ENCODE peak calls at places on chromosomes 7 and 10, in six cellular contexts. H, C, I, O, L and N are unnamed samples.

GRCh38 chr10:124648131-124648475 is 96.1 kb downstream of the FAM53B start:
- DNase-seq in L (no peak), H (no peak), C (no peak), O (no peak), I (no peak), N (no peak)

GRCh38 chr7:41188163-41189130 is 514.4 kb downstream of the INHBA start:
- DNase-seq in I (no peak), H (no peak), L (peak), O (peak), C (no peak), N (no peak)

GRCh38 chr10:97101166-97101940 is 84.4 kb downstream of the SLIT1 start:
- DNase-seq in L (peak), O (no peak), H (no peak), C (no peak), I (no peak), N (no peak)

GRCh38 chr7:39892361-39892760 is 57.7 kb upstream of the CDK13 start:
- DNase-seq in H (no peak), C (no peak), O (no peak), L (no peak), I (no peak), N (no peak)

GRCh38 chr7:102189756-102190155 is 96.9 kb upstream of the SH2B2 start:
- DNase-seq in C (no peak), I (no peak), H (no peak), L (no peak), O (no peak), N (no peak)

GRCh38 chr10:124593431-124593985 is 131.9 kb downstream of the LHPP start:
- DNase-seq in O (no peak), L (no peak), H (no peak), I (no peak), C (no peak), N (no peak)

GRCh38 chr10:87053121-87053520 is 33.0 kb downstream of the FAM25A start:
- DNase-seq in L (no peak), C (peak), O (no peak), I (no peak), H (no peak), N (no peak)

GRCh38 chr7:6359021-6359420 is 86.6 kb upstream of the CYTH3 start:
- DNase-seq in I (no peak), O (no peak), H (no peak), L (no peak), C (no peak), N (no peak)

GRCh38 chr7:95213809-95214492 is 110.4 kb downstream of the PON1 start:
- DNase-seq in H (no peak), I (no peak), O (peak), L (peak), C (no peak), N (no peak)

GRCh38 chr7:85764034-85764433 is 577.2 kb upstream of the SEMA3D start:
- DNase-seq in H (no peak), O (no peak), I (no peak), C (no peak), L (no peak), N (no peak)

GRCh38 chr10:98920807-98921206 is 314.8 kb downstream of the HPSE2 start:
- DNase-seq in L (no peak), C (no peak), I (no peak), O (no peak), H (no peak), N (no peak)

GRCh38 chr10:60148266-60148840 is 241.3 kb downstream of the ANK3 start:
- DNase-seq in I (no peak), O (peak), H (no peak), L (peak), C (no peak), N (no peak)

GRCh38 chr7:28939367-28939766 is 18.8 kb downstream of the TRIL start:
- DNase-seq in C (no peak), O (no peak), H (no peak), I (no peak), L (no peak), N (peak)

GRCh38 chr7:29160080-29160479 is 13.7 kb upstream of the CPVL start:
- DNase-seq in I (no peak), L (no peak), O (no peak), C (no peak), H (no peak), N (no peak)

GRCh38 chr10:97333601-97334369 is 744 bp downstream of the FRAT2 start:
- DNase-seq in O (peak), H (no peak), I (peak), L (peak), C (peak), N (no peak)

GRCh38 chr10:129274928-129275474 is 192.0 kb upstream of the MGMT start:
- DNase-seq in I (no peak), L (no peak), H (no peak), O (no peak), C (no peak), N (no peak)

GRCh38 chr7:19561121-19561805 is 147.6 kb downstream of the POLR1F start:
- DNase-seq in H (no peak), I (no peak), C (no peak), L (peak), O (peak), N (no peak)

GRCh38 chr10:94066411-94066810 is 72.7 kb downstream of the PLCE1 start:
- DNase-seq in H (no peak), I (no peak), C (no peak), O (peak), L (peak), N (peak)

GRCh38 chr10:47330804-47331203 is 8.6 kb downstream of the GDF2 start:
- DNase-seq in L (no peak), I (no peak), O (no peak), C (no peak), H (no peak), N (no peak)

GRCh38 chr10:86755740-86756510 is 494 bp upstream of the BMPR1A start:
- DNase-seq in H (peak), I (peak), C (peak), O (peak), L (peak), N (peak)

GRCh38 chr7:45709168-45710034 is 135.2 kb downstream of the ADCY1 start:
- DNase-seq in L (peak), C (no peak), I (no peak), O (no peak), H (peak), N (peak)

GRCh38 chr10:104274762-104275721 is 6.1 kb downstream of the GSTO2 start:
- DNase-seq in I (peak), O (peak), L (no peak), C (no peak), H (no peak), N (no peak)

GRCh38 chr7:74231232-74231590 is 21.4 kb downstream of the LAT2 start:
- DNase-seq in I (no peak), H (no peak), L (no peak), O (no peak), C (no peak), N (no peak)

GRCh38 chr7:71591876-71592275 is 459.9 kb downstream of the GALNT17 start:
- DNase-seq in H (no peak), L (no peak), C (no peak), O (no peak), I (no peak), N (no peak)

GRCh38 chr10:101967713-101968112 is 88.3 kb downstream of the ARMH3 start:
- DNase-seq in L (peak), O (peak), C (no peak), I (no peak), H (no peak), N (no peak)

GRCh38 chr10:60281331-60281730 is 108.3 kb downstream of the ANK3 start:
- DNase-seq in C (no peak), H (no peak), I (no peak), O (peak), L (peak), N (no peak)

GRCh38 chr10:102675887-102676616 is 31.8 kb downstream of the TRIM8 start:
- DNase-seq in C (peak), L (peak), O (peak), H (no peak), I (no peak), N (no peak)

GRCh38 chr10:128574616-128575210 is 448.5 kb upstream of the MKI67 start:
- DNase-seq in I (no peak), L (no peak), C (no peak), O (no peak), H (no peak), N (peak)

GRCh38 chr10:100683545-100684127 is 61.7 kb upstream of the PAX2 start:
- DNase-seq in H (no peak), C (no peak), O (no peak), L (no peak), I (no peak), N (no peak)

GRCh38 chr10:7475046-7475860 is 64.4 kb upstream of the SFMBT2 start:
- DNase-seq in O (peak), I (no peak), C (no peak), L (no peak), H (no peak), N (no peak)

GRCh38 chr7:5649658-5650057 is 131.8 kb downstream of the RNF216 start:
- DNase-seq in H (no peak), O (no peak), C (no peak), I (no peak), L (no peak), N (no peak)